ENCODE peak calls at places on chromosomes 7 and 10, in five cellular contexts. One of them, this sample, is unnamed.

GRCh38 chr10:133059571-133059970 is 28.2 kb upstream of the ADGRA1 start:
- DNase-seq in endothelial cell: no peak
- DNase-seq in GF-D8: no peak
- DNase-seq in NCI-H2029: no peak
- DNase-seq in AG09309: no peak
- DNase-seq in this sample: no peak

GRCh38 chr10:23157239-23157661 is 34.9 kb upstream of the PTF1A start:
- DNase-seq in endothelial cell: no peak
- DNase-seq in GF-D8: no peak
- DNase-seq in NCI-H2029: no peak
- DNase-seq in AG09309: no peak
- DNase-seq in this sample: no peak

GRCh38 chr7:43537765-43538403 is 45.0 kb upstream of the STK17A start:
- DNase-seq in endothelial cell: no peak
- DNase-seq in GF-D8: no peak
- DNase-seq in NCI-H2029: no peak
- DNase-seq in AG09309: no peak
- DNase-seq in this sample: no peak

GRCh38 chr7:39811161-39811614 is 138.9 kb upstream of the CDK13 start:
- DNase-seq in endothelial cell: no peak
- DNase-seq in GF-D8: no peak
- DNase-seq in NCI-H2029: no peak
- DNase-seq in AG09309: no peak
- DNase-seq in this sample: peak

GRCh38 chr10:110279062-110279986 is 25.4 kb downstream of the SMNDC1 start:
- DNase-seq in endothelial cell: peak
- DNase-seq in GF-D8: peak
- DNase-seq in NCI-H2029: peak
- DNase-seq in AG09309: peak
- DNase-seq in this sample: peak

GRCh38 chr7:130489140-130489967 is 2.5 kb upstream of the MEST start:
- DNase-seq in endothelial cell: no peak
- DNase-seq in GF-D8: no peak
- DNase-seq in NCI-H2029: peak
- DNase-seq in AG09309: no peak
- DNase-seq in this sample: no peak

GRCh38 chr10:79221110-79222051 is 125.9 kb upstream of the PPIF start:
- DNase-seq in endothelial cell: no peak
- DNase-seq in GF-D8: no peak
- DNase-seq in NCI-H2029: no peak
- DNase-seq in AG09309: no peak
- DNase-seq in this sample: peak

GRCh38 chr7:157077021-157077420 is 61.7 kb upstream of the UBE3C start:
- DNase-seq in endothelial cell: no peak
- DNase-seq in GF-D8: no peak
- DNase-seq in NCI-H2029: no peak
- DNase-seq in AG09309: no peak
- DNase-seq in this sample: no peak

GRCh38 chr10:50805981-50806622 is 66.4 kb downstream of the ASAH2B start:
- DNase-seq in endothelial cell: no peak
- DNase-seq in GF-D8: no peak
- DNase-seq in NCI-H2029: no peak
- DNase-seq in AG09309: no peak
- DNase-seq in this sample: no peak

GRCh38 chr7:28840515-28841125 is 117.5 kb downstream of the TRIL start:
- DNase-seq in endothelial cell: no peak
- DNase-seq in GF-D8: no peak
- DNase-seq in NCI-H2029: peak
- DNase-seq in AG09309: no peak
- DNase-seq in this sample: no peak

GRCh38 chr10:29372920-29373319 is 84.0 kb downstream of the LYZL1 start:
- DNase-seq in endothelial cell: no peak
- DNase-seq in GF-D8: no peak
- DNase-seq in NCI-H2029: no peak
- DNase-seq in AG09309: no peak
- DNase-seq in this sample: no peak

GRCh38 chr7:44280636-44280992 is 44.8 kb downstream of the CAMK2B start:
- DNase-seq in endothelial cell: no peak
- DNase-seq in GF-D8: no peak
- DNase-seq in NCI-H2029: no peak
- DNase-seq in AG09309: no peak
- DNase-seq in this sample: no peak

GRCh38 chr7:140923358-140924006 is 1.2 kb downstream of the BRAF start:
- DNase-seq in endothelial cell: peak
- DNase-seq in GF-D8: no peak
- DNase-seq in NCI-H2029: no peak
- DNase-seq in AG09309: no peak
- DNase-seq in this sample: no peak

GRCh38 chr7:142813699-142814098 is 41.2 kb upstream of the EPHB6 start:
- DNase-seq in endothelial cell: no peak
- DNase-seq in GF-D8: no peak
- DNase-seq in NCI-H2029: no peak
- DNase-seq in AG09309: no peak
- DNase-seq in this sample: no peak

GRCh38 chr7:45921699-45922519 is 837 bp upstream of the IGFBP3 start:
- DNase-seq in endothelial cell: peak
- DNase-seq in GF-D8: no peak
- DNase-seq in NCI-H2029: peak
- DNase-seq in AG09309: no peak
- DNase-seq in this sample: peak

GRCh38 chr10:5468262-5469106 is 30.9 kb downstream of the CALML5 start:
- DNase-seq in endothelial cell: no peak
- DNase-seq in GF-D8: no peak
- DNase-seq in NCI-H2029: no peak
- DNase-seq in AG09309: no peak
- DNase-seq in this sample: no peak

GRCh38 chr10:108783897-108784296 is 1139.4 kb downstream of the XPNPEP1 start:
- DNase-seq in endothelial cell: peak
- DNase-seq in GF-D8: no peak
- DNase-seq in NCI-H2029: no peak
- DNase-seq in AG09309: no peak
- DNase-seq in this sample: no peak

GRCh38 chr10:86439544-86439943 is 72.9 kb upstream of the GRID1 start:
- DNase-seq in endothelial cell: no peak
- DNase-seq in GF-D8: peak
- DNase-seq in NCI-H2029: no peak
- DNase-seq in AG09309: peak
- DNase-seq in this sample: no peak

GRCh38 chr7:3013975-3014792 is 29.5 kb downstream of the CARD11 start:
- DNase-seq in endothelial cell: no peak
- DNase-seq in GF-D8: no peak
- DNase-seq in NCI-H2029: no peak
- DNase-seq in AG09309: no peak
- DNase-seq in this sample: no peak

GRCh38 chr7:92854501-92855238 is 18.3 kb upstream of the CDK6 start:
- DNase-seq in endothelial cell: no peak
- DNase-seq in GF-D8: no peak
- DNase-seq in NCI-H2029: no peak
- DNase-seq in AG09309: no peak
- DNase-seq in this sample: no peak